ENCODE peak calls at places on chromosome 11, in five cellular contexts. I is endothelial cell, S is HTR-8/SVneo, K is Peyer's patch, O is endodermal cell. A is an unnamed sample.
A peak's percentile ranks its signal among the peaks of the same experiment; 100 is the strongest.

GRCh38 chr11:126751242-126751641 is 249.3 kb downstream of the KIRREL3 start:
- DNase-seq in I (no peak), O (no peak), K (no peak), S (no peak), A (no peak)

GRCh38 chr11:103923473-103923931 is 112.9 kb upstream of the DDI1 start:
- DNase-seq in I (no peak), S (no peak), K (no peak), O (peak; percentile 58), A (no peak)

GRCh38 chr11:121553806-121554205 is 101.0 kb upstream of the SORL1-AS1 start:
- DNase-seq in I (no peak), O (peak; percentile 20), K (no peak), S (no peak), A (peak; percentile 83)

GRCh38 chr11:2837096-2837601 is 48.4 kb downstream of the CDKN1C start:
- DNase-seq in O (peak; percentile 85), S (peak; percentile 76), I (peak; percentile 46), K (peak; percentile 22), A (peak; percentile 82)

GRCh38 chr11:125333354-125334077 is 162.5 kb downstream of the FEZ1 start:
- DNase-seq in K (no peak), S (no peak), I (no peak), O (no peak), A (no peak)

GRCh38 chr11:87391501-87391900 is 353.8 kb downstream of the TMEM135 start:
- DNase-seq in O (no peak), I (no peak), S (no peak), K (no peak), A (no peak)

GRCh38 chr11:16788141-16789060 is 50.0 kb downstream of the C11orf58 start:
- DNase-seq in I (peak; percentile 84), K (peak; percentile 26), S (peak; percentile 76), O (peak; percentile 94), A (peak; percentile 80)

GRCh38 chr11:27076121-27076589 is 35.5 kb downstream of the BBOX1 start:
- DNase-seq in S (no peak), O (peak; percentile 47), K (no peak), I (no peak), A (no peak)

GRCh38 chr11:65854871-65855837 is 2.8 kb downstream of the CFL1 start:
- DNase-seq in K (no peak), I (no peak), O (no peak), S (no peak), A (no peak)

GRCh38 chr11:31761636-31762035 is 49.5 kb downstream of the PAX6 start:
- DNase-seq in O (no peak), S (no peak), I (no peak), K (no peak), A (no peak)

GRCh38 chr11:129592191-129592590 is 216.5 kb downstream of the BARX2 start:
- DNase-seq in O (peak; percentile 39), S (no peak), K (no peak), I (no peak), A (no peak)

GRCh38 chr11:131668867-131669780 is 298.7 kb downstream of the NTM start:
- DNase-seq in O (peak; percentile 91), S (no peak), K (no peak), I (peak; percentile 77), A (peak; percentile 40)

GRCh38 chr11:61077936-61078335 is 24.4 kb upstream of the CD5 start:
- DNase-seq in I (no peak), O (no peak), K (no peak), S (no peak), A (no peak)

GRCh38 chr11:96055706-96056387 is 131.9 kb upstream of the MTMR2 start:
- DNase-seq in K (no peak), I (no peak), O (peak; percentile 67), S (peak; percentile 37), A (no peak)

GRCh38 chr11:119491753-119492455 is 68.9 kb upstream of the THY1 start:
- DNase-seq in I (peak; percentile 24), K (no peak), O (peak; percentile 79), S (no peak), A (no peak)

GRCh38 chr11:9774591-9775392 is 110.9 kb downstream of the SWAP70 start:
- DNase-seq in O (no peak), S (no peak), K (no peak), I (no peak), A (no peak)

GRCh38 chr11:65110354-65110861 is 1.3 kb upstream of the TM7SF2 start:
- DNase-seq in K (peak; percentile 92), I (peak; percentile 98), S (peak; percentile 83), O (peak; percentile 98), A (peak; percentile 93)

GRCh38 chr11:12271241-12271640 is 106.1 kb upstream of the PARVA start:
- DNase-seq in S (no peak), O (no peak), K (no peak), I (no peak), A (no peak)

GRCh38 chr11:12792590-12792989 is 118.4 kb downstream of the TEAD1 start:
- DNase-seq in S (no peak), K (no peak), I (no peak), O (no peak), A (no peak)

GRCh38 chr11:78647986-78648875 is 73.6 kb upstream of the NARS2 start:
- DNase-seq in K (no peak), S (no peak), I (no peak), O (peak; percentile 41), A (no peak)

GRCh38 chr11:6719588-6719987 is 36.4 kb upstream of the MRPL17 start:
- DNase-seq in I (no peak), O (no peak), S (no peak), K (no peak), A (no peak)

GRCh38 chr11:122207921-122208764 is 92.1 kb upstream of the BLID start:
- DNase-seq in O (no peak), K (no peak), I (no peak), S (no peak), A (no peak)

GRCh38 chr11:128291835-128292234 is 295.5 kb downstream of the ETS1 start:
- DNase-seq in I (no peak), O (no peak), S (no peak), K (peak; percentile 79), A (peak; percentile 55)

GRCh38 chr11:107844041-107844440 is 14.5 kb downstream of the SLC35F2 start:
- DNase-seq in K (no peak), I (no peak), O (no peak), S (no peak), A (no peak)

GRCh38 chr11:46120711-46121327 is 435 bp downstream of the PHF21A start:
- DNase-seq in I (peak; percentile 47), S (peak; percentile 24), K (no peak), O (peak; percentile 89), A (peak; percentile 43)

GRCh38 chr11:106021181-106021966 is 666 bp downstream of the MSANTD4 start:
- DNase-seq in I (no peak), O (no peak), K (peak; percentile 27), S (peak; percentile 3), A (no peak)